ENCODE peak calls at places on chromosomes 13 and 19, in four cellular contexts. Q, C, W and R are unnamed samples. For H3K9me3, the result is how much of the 10 kb centered on the place peaks cover.

GRCh38 chr13:44870456-44870929 is 118.8 kb downstream of the NUFIP1 start:
- DNase-seq in C (peak), Q (peak), W (no peak), R (no peak)

GRCh38 chr13:110914293-110915056 is 394 bp downstream of the ANKRD10 start:
- DNase-seq in C (peak), W (peak), Q (peak), R (peak)

GRCh38 chr13:67147257-67148218 is 82.6 kb downstream of the PCDH9 start:
- DNase-seq in C (no peak), W (no peak), Q (no peak), R (peak)

GRCh38 chr19:6014551-6015135 is 36.7 kb upstream of the RANBP3 start:
- DNase-seq in W (no peak), C (no peak), Q (no peak), R (no peak)

GRCh38 chr19:3678188-3678587 is 22.1 kb downstream of the PIP5K1C start:
- DNase-seq in Q (no peak), C (no peak), W (no peak), R (no peak)

GRCh38 chr19:2478324-2478755 is 2.4 kb downstream of the GADD45B start:
- DNase-seq in C (peak), W (peak), Q (peak), R (peak)

GRCh38 chr19:45200614-45201013 is 22.0 kb downstream of the BLOC1S3 start:
- DNase-seq in Q (no peak), C (peak), W (no peak), R (no peak)

GRCh38 chr19:55156202-55157063 is 1.1 kb downstream of the TNNI3 start:
- DNase-seq in C (peak), W (peak), Q (peak), R (peak)

GRCh38 chr19:6048808-6049405 is 61.4 kb downstream of the RFX2 start:
- DNase-seq in Q (peak), W (peak), C (peak), R (peak)

GRCh38 chr13:48838193-48839000 is 137.3 kb upstream of the FNDC3A start:
- DNase-seq in W (no peak), Q (no peak), C (no peak), R (no peak)

DNA sequence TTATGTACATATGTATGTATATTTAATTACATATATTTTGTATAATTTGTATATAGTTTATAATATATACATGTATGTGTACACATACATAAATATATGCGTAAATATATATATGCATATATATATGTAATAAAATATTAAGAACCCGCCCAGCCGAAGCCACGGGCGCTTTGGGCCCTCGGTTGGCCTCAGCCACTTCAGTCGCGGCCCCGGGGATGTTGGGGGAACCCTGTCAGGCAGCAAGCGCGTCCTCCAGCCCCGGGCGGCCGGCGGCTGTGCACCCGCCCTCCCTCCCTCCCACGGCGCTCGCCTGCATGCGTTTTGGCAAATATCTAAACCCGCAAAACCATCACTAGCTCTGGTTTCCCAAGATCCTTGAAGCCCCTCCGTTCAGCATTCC is 7.9 kb upstream of the ZNF606 start:
- DNase-seq in C (no peak), W (no peak), Q (no peak), R (no peak)
- H3K9me3 ChIP-seq in C (under half), W (under half), Q (half or more), R (under half)

GRCh38 chr19:15721208-15721607 is 6.6 kb upstream of the OR10H2 start:
- DNase-seq in W (no peak), C (no peak), Q (no peak), R (no peak)
- H3K9me3 ChIP-seq in W (under half), C (under half), Q (under half), R (under half)

DNA sequence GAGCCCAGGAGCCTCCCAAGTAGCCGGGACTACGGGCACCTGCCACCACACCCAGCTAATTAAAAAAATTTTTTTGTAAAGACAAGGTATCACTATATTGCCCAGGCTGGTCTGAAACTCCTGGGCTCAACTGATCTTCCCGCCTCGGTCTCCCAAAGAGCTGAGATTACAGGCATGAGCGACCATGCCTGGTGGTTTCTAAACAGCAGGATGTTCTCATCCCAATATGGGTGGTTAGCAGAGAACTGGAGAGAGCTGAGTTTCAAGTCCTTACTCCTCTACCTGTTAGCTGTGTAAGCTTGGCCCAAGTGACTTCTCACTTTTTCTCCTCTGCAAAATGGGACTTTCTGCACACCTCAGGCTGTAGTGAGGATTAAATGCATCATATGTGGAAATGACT is 8.0 kb downstream of the TMEM91 start:
- DNase-seq in C (no peak), W (no peak), Q (no peak), R (no peak)
- H3K9me3 ChIP-seq in C (under half), W (under half), Q (under half), R (under half)

DNA sequence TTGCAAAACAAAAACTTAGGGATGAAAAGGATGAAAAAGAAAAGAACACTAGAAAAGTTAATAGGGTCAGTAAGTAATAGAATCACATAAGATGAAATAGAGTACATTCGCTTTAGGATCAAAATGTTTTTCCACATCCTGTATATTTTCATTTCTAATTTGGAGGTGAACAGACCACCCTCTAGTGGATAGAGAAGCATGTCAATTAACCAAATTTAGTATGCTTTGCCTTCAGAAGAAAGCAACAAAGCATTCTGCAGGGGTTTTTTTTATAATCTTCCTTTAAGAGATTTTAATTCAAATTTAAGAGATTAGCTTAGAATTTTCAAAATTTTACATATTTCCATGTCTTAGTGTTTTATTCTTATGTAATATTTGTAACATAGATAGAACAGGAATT is 610.9 kb upstream of the SGCG start:
- DNase-seq in Q (no peak), C (no peak), W (no peak), R (no peak)
- H3K9me3 ChIP-seq in Q (under half), C (under half), W (under half), R (under half)

GRCh38 chr19:58274771-58275199 is 4.0 kb upstream of the ZNF8 start:
- DNase-seq in C (no peak), W (no peak), Q (no peak), R (no peak)

GRCh38 chr19:58278156-58279041 is at the start of gene ZNF8:
- DNase-seq in C (peak), Q (peak), W (peak), R (peak)

GRCh38 chr19:58277197-58277596 is 1.6 kb upstream of the ZNF8 start:
- DNase-seq in Q (no peak), C (no peak), W (no peak), R (no peak)

GRCh38 chr19:58277748-58278147 is 1.0 kb upstream of the ZNF8 start:
- DNase-seq in W (no peak), Q (no peak), C (no peak), R (no peak)

GRCh38 chr19:58275564-58275963 is 3.2 kb upstream of the ZNF8 start:
- DNase-seq in Q (no peak), W (no peak), C (no peak), R (no peak)
- H3K9me3 ChIP-seq in Q (half or more), W (under half), C (under half), R (under half)